ENCODE peak calls at places on chromosomes 16 and 17, in four cellular contexts. W is HEK293T, G is HepG2, H is K562. Q is an unnamed sample.

GRCh38 chr17:75075597-75076253 is 12.0 kb upstream of the SLC16A5 start:
- DNase-seq in W (no peak), G (no peak), H (no peak), Q (no peak)

GRCh38 chr17:44314869-44315661 is 6.7 kb downstream of the RUNDC3A start:
- DNase-seq in W (peak), G (no peak), H (peak), Q (peak)

GRCh38 chr17:40496170-40496569 is 5.3 kb downstream of the TNS4 start:
- DNase-seq in W (no peak), G (no peak), H (no peak), Q (no peak)

GRCh38 chr16:58393138-58393504 is 850 bp downstream of the GINS3 start:
- DNase-seq in W (peak), G (peak), H (peak), Q (no peak)

GRCh38 chr17:29867643-29868181 is 62.3 kb downstream of the SSH2 start:
- DNase-seq in W (no peak), G (no peak), H (no peak), Q (no peak)

GRCh38 chr16:85781156-85781555 is 18.2 kb downstream of the EMC8 start:
- DNase-seq in W (no peak), G (no peak), H (no peak), Q (no peak)

GRCh38 chr16:55913717-55914116 is 38.5 kb upstream of the CES5A start:
- DNase-seq in W (no peak), G (no peak), H (no peak), Q (no peak)

GRCh38 chr16:72969146-72969545 is 78.8 kb downstream of the ZFHX3 start:
- DNase-seq in W (no peak), G (no peak), H (no peak), Q (no peak)

GRCh38 chr17:32626371-32626770 is 139.6 kb downstream of the CDK5R1 start:
- DNase-seq in W (no peak), G (no peak), H (no peak), Q (no peak)

GRCh38 chr16:14028207-14028606 is 42.9 kb upstream of the MRTFB start:
- DNase-seq in W (no peak), G (no peak), H (no peak), Q (no peak)

GRCh38 chr17:77022766-77023165 is 118.0 kb upstream of the SEC14L1 start:
- DNase-seq in W (no peak), G (no peak), H (no peak), Q (no peak)

GRCh38 chr17:76268991-76269981 is 4.1 kb downstream of the UBALD2 start:
- DNase-seq in W (no peak), G (no peak), H (no peak), Q (no peak)

GRCh38 chr17:34542700-34543336 is 36.6 kb upstream of the TMEM132E start:
- DNase-seq in W (peak), G (no peak), H (peak), Q (peak)

GRCh38 chr16:89491238-89491869 is 993 bp upstream of the ANKRD11 start:
- DNase-seq in W (no peak), G (peak), H (no peak), Q (no peak)

GRCh38 chr16:58661199-58661830 is 23.3 kb downstream of the SLC38A7 start:
- DNase-seq in W (peak), G (peak), H (peak), Q (peak)

GRCh38 chr17:40548982-40549680 is 16.1 kb downstream of the CCR7 start:
- DNase-seq in W (no peak), G (peak), H (no peak), Q (peak)

GRCh38 chr17:8141046-8141445 is 11.2 kb downstream of the PER1 start:
- DNase-seq in W (no peak), G (no peak), H (no peak), Q (no peak)

GRCh38 chr17:21072623-21073278 is 29.9 kb upstream of the USP22 start:
- DNase-seq in W (no peak), G (no peak), H (no peak), Q (peak)

GRCh38 chr17:2271985-2272702 is 31.4 kb downstream of the SMG6 start:
- DNase-seq in W (no peak), G (no peak), H (no peak), Q (no peak)

GRCh38 chr16:642189-643049 is 791 bp downstream of the MCRIP2 start:
- DNase-seq in W (no peak), G (peak), H (peak), Q (peak)

GRCh38 chr17:1001640-1002411 is 4.9 kb downstream of the TIMM22 start:
- DNase-seq in W (no peak), G (no peak), H (peak), Q (no peak)

GRCh38 chr17:63925615-63926014 is 6.5 kb downstream of the CD79B start:
- DNase-seq in W (no peak), G (no peak), H (no peak), Q (no peak)

GRCh38 chr17:2892305-2892971 is 96.2 kb downstream of the RAP1GAP2 start:
- DNase-seq in W (no peak), G (peak), H (no peak), Q (no peak)

GRCh38 chr17:34024303-34025178 is 230.5 kb upstream of the CCL2 start:
- DNase-seq in W (no peak), G (no peak), H (no peak), Q (no peak)

GRCh38 chr16:11319529-11320146 is 25.6 kb upstream of the RMI2 start:
- DNase-seq in W (no peak), G (peak), H (no peak), Q (no peak)

GRCh38 chr16:17372383-17372782 is 98.4 kb downstream of the XYLT1 start:
- DNase-seq in W (no peak), G (no peak), H (no peak), Q (no peak)

GRCh38 chr17:75639771-75640555 is 6.7 kb downstream of the SMIM5 start:
- DNase-seq in W (no peak), G (no peak), H (no peak), Q (no peak)

GRCh38 chr16:17358846-17359245 is 111.9 kb downstream of the XYLT1 start:
- DNase-seq in W (no peak), G (no peak), H (no peak), Q (no peak)

GRCh38 chr17:47077576-47077975 is 98.5 kb upstream of the RPRML start:
- DNase-seq in W (no peak), G (no peak), H (no peak), Q (no peak)

GRCh38 chr17:74632597-74632996 is 9.1 kb upstream of the CD300E start:
- DNase-seq in W (no peak), G (no peak), H (no peak), Q (no peak)

GRCh38 chr16:35599429-35600165 is 2140.2 kb downstream of the TP53TG3F start:
- DNase-seq in W (no peak), G (no peak), H (no peak), Q (no peak)

GRCh38 chr16:47712276-47713224 is 251.4 kb downstream of the PHKB start:
- DNase-seq in W (no peak), G (no peak), H (no peak), Q (no peak)

GRCh38 chr17:57868007-57868774 is 18.3 kb upstream of the MRPS23 start:
- DNase-seq in W (peak), G (peak), H (peak), Q (peak)

GRCh38 chr17:81954131-81955057 is 6.6 kb downstream of the NOTUM start:
- DNase-seq in W (no peak), G (no peak), H (no peak), Q (no peak)

DNA sequence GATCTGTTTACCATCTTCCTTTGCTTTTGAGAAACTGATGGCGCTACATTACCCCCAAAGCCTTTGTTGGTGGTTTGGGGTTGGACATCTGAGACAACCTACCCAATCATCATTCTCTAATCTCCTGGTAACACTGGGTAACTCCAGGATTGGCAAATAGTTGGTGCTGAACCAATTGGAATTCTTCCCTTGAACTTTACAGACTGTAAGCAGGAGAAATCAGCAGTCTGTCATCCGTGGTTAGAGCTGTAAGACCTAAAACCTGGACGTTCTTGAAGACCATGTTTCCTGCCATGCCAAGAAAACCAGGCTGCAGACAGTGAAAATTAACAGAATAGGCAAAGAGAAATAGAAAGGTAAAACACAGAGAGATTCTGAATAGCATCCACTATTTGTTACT is 398.8 kb upstream of the SALL1 start:
- DNase-seq in W (no peak), G (no peak), H (no peak), Q (no peak)
- TF ChIP-seq ELF4 in W (no peak), G (no peak), H (no peak), Q (no peak)

GRCh38 chr16:88298882-88299745 is 83.6 kb upstream of the ZNF469 start:
- DNase-seq in W (no peak), G (no peak), H (no peak), Q (no peak)

GRCh38 chr16:88301431-88301830 is 81.3 kb upstream of the ZNF469 start:
- DNase-seq in W (no peak), G (no peak), H (no peak), Q (no peak)

GRCh38 chr16:88299751-88300462 is 82.9 kb upstream of the ZNF469 start:
- DNase-seq in W (no peak), G (no peak), H (no peak), Q (no peak)

GRCh38 chr16:88301886-88302285 is 80.9 kb upstream of the ZNF469 start:
- DNase-seq in W (no peak), G (no peak), H (no peak), Q (no peak)

DNA sequence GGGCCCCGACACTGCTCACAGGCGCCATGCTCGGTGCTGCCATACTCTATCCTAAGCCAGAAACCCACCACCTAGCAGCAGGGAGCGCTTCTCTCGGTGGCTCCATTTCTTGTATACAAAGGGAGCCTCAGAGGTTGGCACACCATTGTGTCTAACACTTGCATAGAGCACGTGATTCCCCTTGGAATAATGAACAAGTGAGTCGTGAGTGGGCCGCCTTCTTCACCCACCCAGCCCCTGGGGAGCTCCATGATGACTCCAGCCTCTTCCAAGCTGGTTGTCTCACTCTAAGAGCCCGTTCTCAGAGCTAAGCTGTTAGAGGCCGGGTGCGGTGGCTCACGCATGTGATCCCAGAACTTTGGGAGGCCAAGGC is 82.3 kb upstream of the ZNF469 start:
- DNase-seq in W (no peak), G (no peak), H (no peak), Q (no peak)
- TF ChIP-seq ELF4 in W (no peak), G (no peak), H (no peak), Q (no peak)

GRCh38 chr16:84307209-84307954 is 12.7 kb downstream of the WFDC1 start:
- DNase-seq in W (no peak), G (no peak), H (no peak), Q (no peak)

GRCh38 chr16:84303516-84303915 is 8.8 kb downstream of the WFDC1 start:
- DNase-seq in W (no peak), G (no peak), H (no peak), Q (no peak)

GRCh38 chr16:84306564-84306963 is 11.9 kb downstream of the WFDC1 start:
- DNase-seq in W (no peak), G (no peak), H (no peak), Q (no peak)

GRCh38 chr16:84310642-84311041 is 16.0 kb downstream of the WFDC1 start:
- DNase-seq in W (no peak), G (no peak), H (no peak), Q (no peak)

GRCh38 chr16:84308120-84308519 is 13.4 kb downstream of the WFDC1 start:
- DNase-seq in W (peak), G (peak), H (peak), Q (peak)
- TF ChIP-seq ELF4 in W (no peak), G (no peak), H (no peak), Q (no peak)

GRCh38 chr17:49224198-49224996 is 6.2 kb downstream of the PHOSPHO1 start:
- DNase-seq in W (no peak), G (no peak), H (no peak), Q (peak)
- TF ChIP-seq ELF4 in W (no peak), G (no peak), H (no peak), Q (peak)

Q was measured in WTC11.